ENCODE peak calls at places on chromosomes 4 and X, in ten cellular contexts. One of them, this sample, is unnamed.
A peak's percentile ranks its signal among the peaks of the same experiment; 100 is the strongest.

GRCh38 chr4:78659264-78659663 is 107.7 kb downstream of the ANXA3 start:
- DNase-seq in PC-9: no peak
- DNase-seq in hepatocyte: no peak
- DNase-seq in WTC11: no peak
- DNase-seq in psoas muscle: no peak
- DNase-seq in GM12878: no peak
- DNase-seq in OCI-LY7: no peak
- DNase-seq in fibroblast of mammary gland: peak; percentile 78
- DNase-seq in cardiac fibroblast: peak; percentile 52
- DNase-seq in lower leg skin: no peak
- DNase-seq in this sample: no peak

GRCh38 chr4:150211821-150212445 is 133.7 kb downstream of the DCLK2 start:
- DNase-seq in lower leg skin: no peak
- DNase-seq in WTC11: no peak
- DNase-seq in hepatocyte: no peak
- DNase-seq in GM12878: no peak
- DNase-seq in fibroblast of mammary gland: peak; percentile 74
- DNase-seq in OCI-LY7: no peak
- DNase-seq in cardiac fibroblast: no peak
- DNase-seq in PC-9: no peak
- DNase-seq in psoas muscle: no peak
- DNase-seq in this sample: no peak

GRCh38 chr4:85028910-85029309 is 62.4 kb upstream of the WDFY3 start:
- DNase-seq in hepatocyte: peak; percentile 12
- DNase-seq in PC-9: no peak
- DNase-seq in GM12878: no peak
- DNase-seq in psoas muscle: no peak
- DNase-seq in WTC11: no peak
- DNase-seq in cardiac fibroblast: peak; percentile 92
- DNase-seq in fibroblast of mammary gland: peak; percentile 94
- DNase-seq in lower leg skin: no peak
- DNase-seq in OCI-LY7: no peak
- DNase-seq in this sample: no peak

GRCh38 chr4:140239311-140239710 is 85.3 kb upstream of the MAML3 start:
- DNase-seq in cardiac fibroblast: no peak
- DNase-seq in fibroblast of mammary gland: peak; percentile 68
- DNase-seq in PC-9: no peak
- DNase-seq in WTC11: no peak
- DNase-seq in lower leg skin: no peak
- DNase-seq in psoas muscle: no peak
- DNase-seq in hepatocyte: no peak
- DNase-seq in GM12878: no peak
- DNase-seq in OCI-LY7: no peak
- DNase-seq in this sample: no peak

GRCh38 chr4:24533364-24533763 is 51.0 kb downstream of the DHX15 start:
- DNase-seq in WTC11: no peak
- DNase-seq in lower leg skin: no peak
- DNase-seq in PC-9: no peak
- DNase-seq in cardiac fibroblast: peak; percentile 43
- DNase-seq in fibroblast of mammary gland: no peak
- DNase-seq in GM12878: no peak
- DNase-seq in OCI-LY7: no peak
- DNase-seq in hepatocyte: no peak
- DNase-seq in psoas muscle: no peak
- DNase-seq in this sample: no peak

GRCh38 chr4:53119685-53120084 is 246.2 kb downstream of the SCFD2 start:
- DNase-seq in OCI-LY7: no peak
- DNase-seq in hepatocyte: peak; percentile 68
- DNase-seq in cardiac fibroblast: peak; percentile 67
- DNase-seq in GM12878: no peak
- DNase-seq in lower leg skin: no peak
- DNase-seq in psoas muscle: no peak
- DNase-seq in PC-9: no peak
- DNase-seq in WTC11: peak; percentile 33
- DNase-seq in fibroblast of mammary gland: peak; percentile 66
- DNase-seq in this sample: peak; percentile 11

GRCh38 chrX:146056511-146057081 is 239.0 kb downstream of the SLITRK2 start:
- DNase-seq in fibroblast of mammary gland: no peak
- DNase-seq in cardiac fibroblast: no peak
- DNase-seq in lower leg skin: no peak
- DNase-seq in PC-9: no peak
- DNase-seq in OCI-LY7: no peak
- DNase-seq in hepatocyte: no peak
- DNase-seq in WTC11: no peak
- DNase-seq in psoas muscle: no peak
- DNase-seq in GM12878: no peak
- DNase-seq in this sample: no peak

GRCh38 chr4:19689511-19689910 is 562.2 kb upstream of the SLIT2 start:
- DNase-seq in OCI-LY7: no peak
- DNase-seq in GM12878: no peak
- DNase-seq in fibroblast of mammary gland: peak; percentile 41
- DNase-seq in psoas muscle: no peak
- DNase-seq in hepatocyte: no peak
- DNase-seq in PC-9: no peak
- DNase-seq in cardiac fibroblast: peak; percentile 89
- DNase-seq in WTC11: no peak
- DNase-seq in lower leg skin: no peak
- DNase-seq in this sample: no peak

GRCh38 chr4:105633241-105633640 is 75.2 kb downstream of the INTS12 start:
- DNase-seq in PC-9: peak; percentile 88
- DNase-seq in OCI-LY7: no peak
- DNase-seq in GM12878: no peak
- DNase-seq in hepatocyte: no peak
- DNase-seq in psoas muscle: no peak
- DNase-seq in WTC11: no peak
- DNase-seq in cardiac fibroblast: no peak
- DNase-seq in lower leg skin: no peak
- DNase-seq in fibroblast of mammary gland: no peak
- DNase-seq in this sample: no peak

GRCh38 chr4:155759372-155760252 is 791 bp downstream of the GUCY1B1 start:
- DNase-seq in cardiac fibroblast: peak; percentile 16
- DNase-seq in OCI-LY7: no peak
- DNase-seq in GM12878: no peak
- DNase-seq in lower leg skin: peak; percentile 84
- DNase-seq in psoas muscle: peak; percentile 82
- DNase-seq in fibroblast of mammary gland: peak; percentile 39
- DNase-seq in PC-9: no peak
- DNase-seq in hepatocyte: peak; percentile 50
- DNase-seq in WTC11: peak; percentile 50
- DNase-seq in this sample: peak; percentile 92

GRCh38 chr4:36551697-36552214 is 270.3 kb downstream of the DTHD1 start:
- DNase-seq in cardiac fibroblast: no peak
- DNase-seq in GM12878: peak; percentile 69
- DNase-seq in PC-9: no peak
- DNase-seq in OCI-LY7: no peak
- DNase-seq in lower leg skin: no peak
- DNase-seq in fibroblast of mammary gland: no peak
- DNase-seq in hepatocyte: no peak
- DNase-seq in WTC11: no peak
- DNase-seq in psoas muscle: no peak
- DNase-seq in this sample: no peak

GRCh38 chr4:109315341-109315740 is 12.9 kb upstream of the COL25A1 start:
- DNase-seq in GM12878: no peak
- DNase-seq in cardiac fibroblast: no peak
- DNase-seq in OCI-LY7: no peak
- DNase-seq in PC-9: no peak
- DNase-seq in fibroblast of mammary gland: no peak
- DNase-seq in psoas muscle: no peak
- DNase-seq in lower leg skin: no peak
- DNase-seq in hepatocyte: no peak
- DNase-seq in WTC11: no peak
- DNase-seq in this sample: no peak

GRCh38 chr4:109319156-109319555 is 16.7 kb upstream of the COL25A1 start:
- DNase-seq in psoas muscle: no peak
- DNase-seq in hepatocyte: no peak
- DNase-seq in GM12878: no peak
- DNase-seq in WTC11: no peak
- DNase-seq in lower leg skin: no peak
- DNase-seq in fibroblast of mammary gland: no peak
- DNase-seq in cardiac fibroblast: no peak
- DNase-seq in OCI-LY7: no peak
- DNase-seq in PC-9: no peak
- DNase-seq in this sample: no peak

GRCh38 chr4:109313168-109314133 is 11.0 kb upstream of the COL25A1 start:
- DNase-seq in cardiac fibroblast: no peak
- DNase-seq in WTC11: no peak
- DNase-seq in psoas muscle: no peak
- DNase-seq in OCI-LY7: no peak
- DNase-seq in fibroblast of mammary gland: no peak
- DNase-seq in PC-9: no peak
- DNase-seq in lower leg skin: no peak
- DNase-seq in hepatocyte: no peak
- DNase-seq in GM12878: no peak
- DNase-seq in this sample: no peak

GRCh38 chr4:109319684-109320083 is 17.2 kb upstream of the COL25A1 start:
- DNase-seq in hepatocyte: no peak
- DNase-seq in cardiac fibroblast: no peak
- DNase-seq in fibroblast of mammary gland: no peak
- DNase-seq in PC-9: no peak
- DNase-seq in psoas muscle: no peak
- DNase-seq in lower leg skin: no peak
- DNase-seq in GM12878: no peak
- DNase-seq in OCI-LY7: no peak
- DNase-seq in WTC11: no peak
- DNase-seq in this sample: no peak

GRCh38 chr4:109315818-109316217 is 13.4 kb upstream of the COL25A1 start:
- DNase-seq in GM12878: no peak
- DNase-seq in psoas muscle: no peak
- DNase-seq in OCI-LY7: no peak
- DNase-seq in lower leg skin: no peak
- DNase-seq in PC-9: no peak
- DNase-seq in WTC11: no peak
- DNase-seq in hepatocyte: no peak
- DNase-seq in fibroblast of mammary gland: no peak
- DNase-seq in cardiac fibroblast: peak; percentile 25
- DNase-seq in this sample: no peak
- TF ChIP-seq CTCF in GM12878: no peak
- TF ChIP-seq CTCF in psoas muscle: no peak
- TF ChIP-seq CTCF in OCI-LY7: peak; percentile 12
- TF ChIP-seq CTCF in lower leg skin: no peak
- TF ChIP-seq CTCF in PC-9: no peak
- TF ChIP-seq CTCF in WTC11: no peak
- TF ChIP-seq CTCF in hepatocyte: no peak
- TF ChIP-seq CTCF in fibroblast of mammary gland: peak; percentile 27
- TF ChIP-seq CTCF in cardiac fibroblast: peak; percentile 25
- TF ChIP-seq CTCF in this sample: no peak

GRCh38 chr4:81923140-81923539 is 450.7 kb downstream of the HNRNPD start:
- DNase-seq in cardiac fibroblast: no peak
- DNase-seq in PC-9: no peak
- DNase-seq in GM12878: no peak
- DNase-seq in psoas muscle: no peak
- DNase-seq in fibroblast of mammary gland: no peak
- DNase-seq in WTC11: no peak
- DNase-seq in OCI-LY7: no peak
- DNase-seq in lower leg skin: no peak
- DNase-seq in hepatocyte: no peak
- DNase-seq in this sample: no peak

GRCh38 chr4:81922271-81922775 is 450.6 kb upstream of the RASGEF1B start:
- DNase-seq in cardiac fibroblast: no peak
- DNase-seq in PC-9: no peak
- DNase-seq in OCI-LY7: no peak
- DNase-seq in GM12878: no peak
- DNase-seq in lower leg skin: no peak
- DNase-seq in WTC11: no peak
- DNase-seq in fibroblast of mammary gland: no peak
- DNase-seq in psoas muscle: no peak
- DNase-seq in hepatocyte: no peak
- DNase-seq in this sample: no peak

GRCh38 chr4:81921757-81922159 is 450.1 kb upstream of the RASGEF1B start:
- DNase-seq in PC-9: no peak
- DNase-seq in cardiac fibroblast: no peak
- DNase-seq in lower leg skin: no peak
- DNase-seq in OCI-LY7: peak; percentile 25
- DNase-seq in fibroblast of mammary gland: no peak
- DNase-seq in WTC11: no peak
- DNase-seq in psoas muscle: no peak
- DNase-seq in hepatocyte: no peak
- DNase-seq in GM12878: no peak
- DNase-seq in this sample: no peak

GRCh38 chr4:81919238-81919637 is 447.5 kb upstream of the RASGEF1B start:
- DNase-seq in WTC11: peak; percentile 16
- DNase-seq in cardiac fibroblast: peak; percentile 1
- DNase-seq in fibroblast of mammary gland: peak; percentile 10
- DNase-seq in hepatocyte: peak; percentile 34
- DNase-seq in OCI-LY7: peak; percentile 29
- DNase-seq in lower leg skin: no peak
- DNase-seq in PC-9: no peak
- DNase-seq in GM12878: no peak
- DNase-seq in psoas muscle: no peak
- DNase-seq in this sample: no peak

DNA sequence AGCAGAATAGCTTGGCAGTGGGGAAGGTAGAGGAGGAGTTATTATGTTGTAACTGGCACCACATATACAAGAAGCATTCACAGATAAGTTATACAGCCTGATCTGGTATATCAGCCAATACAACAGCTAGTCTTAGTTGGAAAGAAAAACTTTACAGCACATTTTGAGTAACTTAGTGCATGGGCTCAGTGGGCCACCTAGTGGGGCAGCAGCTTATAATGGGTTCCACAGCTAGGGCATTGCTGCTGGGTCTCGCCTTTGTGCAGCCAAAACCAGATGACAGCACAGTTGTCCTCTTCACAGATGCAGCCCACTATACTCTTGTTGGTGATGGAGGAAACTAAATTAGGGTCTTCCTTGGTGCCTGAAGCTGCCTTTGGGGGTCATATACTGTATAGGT is 448.1 kb upstream of the RASGEF1B start:
- DNase-seq in GM12878: no peak
- DNase-seq in fibroblast of mammary gland: no peak
- DNase-seq in psoas muscle: no peak
- DNase-seq in PC-9: no peak
- DNase-seq in OCI-LY7: no peak
- DNase-seq in cardiac fibroblast: no peak
- DNase-seq in lower leg skin: no peak
- DNase-seq in WTC11: no peak
- DNase-seq in hepatocyte: no peak
- DNase-seq in this sample: no peak
- TF ChIP-seq CTCF in GM12878: no peak
- TF ChIP-seq CTCF in fibroblast of mammary gland: no peak
- TF ChIP-seq CTCF in psoas muscle: no peak
- TF ChIP-seq CTCF in PC-9: no peak
- TF ChIP-seq CTCF in OCI-LY7: no peak
- TF ChIP-seq CTCF in cardiac fibroblast: no peak
- TF ChIP-seq CTCF in lower leg skin: no peak
- TF ChIP-seq CTCF in WTC11: no peak
- TF ChIP-seq CTCF in hepatocyte: no peak
- TF ChIP-seq CTCF in this sample: no peak

GRCh38 chrX:87578978-87579377 is 61.4 kb downstream of the KLHL4 start:
- DNase-seq in psoas muscle: no peak
- DNase-seq in cardiac fibroblast: peak; percentile 26
- DNase-seq in hepatocyte: no peak
- DNase-seq in fibroblast of mammary gland: peak; percentile 5
- DNase-seq in WTC11: no peak
- DNase-seq in PC-9: no peak
- DNase-seq in GM12878: no peak
- DNase-seq in lower leg skin: no peak
- DNase-seq in OCI-LY7: no peak
- DNase-seq in this sample: no peak
- TF ChIP-seq CTCF in psoas muscle: no peak
- TF ChIP-seq CTCF in cardiac fibroblast: peak; percentile 27
- TF ChIP-seq CTCF in hepatocyte: peak; percentile 17
- TF ChIP-seq CTCF in fibroblast of mammary gland: peak; percentile 22
- TF ChIP-seq CTCF in WTC11: no peak
- TF ChIP-seq CTCF in PC-9: peak; percentile 36
- TF ChIP-seq CTCF in GM12878: no peak
- TF ChIP-seq CTCF in lower leg skin: no peak
- TF ChIP-seq CTCF in OCI-LY7: no peak
- TF ChIP-seq CTCF in this sample: no peak

GRCh38 chr4:89172865-89173264 is 61.5 kb downstream of the TIGD2 start:
- DNase-seq in OCI-LY7: no peak
- DNase-seq in PC-9: no peak
- DNase-seq in WTC11: no peak
- DNase-seq in GM12878: no peak
- DNase-seq in lower leg skin: no peak
- DNase-seq in cardiac fibroblast: no peak
- DNase-seq in hepatocyte: no peak
- DNase-seq in fibroblast of mammary gland: no peak
- DNase-seq in psoas muscle: no peak
- DNase-seq in this sample: no peak
- TF ChIP-seq CTCF in OCI-LY7: no peak
- TF ChIP-seq CTCF in PC-9: no peak
- TF ChIP-seq CTCF in WTC11: no peak
- TF ChIP-seq CTCF in GM12878: no peak
- TF ChIP-seq CTCF in lower leg skin: no peak
- TF ChIP-seq CTCF in cardiac fibroblast: no peak
- TF ChIP-seq CTCF in hepatocyte: no peak
- TF ChIP-seq CTCF in fibroblast of mammary gland: no peak
- TF ChIP-seq CTCF in psoas muscle: no peak
- TF ChIP-seq CTCF in this sample: no peak